ENCODE peak calls at places on chromosomes 13 and 19, in six cellular contexts. A is substantia nigra, G is COR-L47, S is GF-D8, W is cardiac fibroblast, N is smooth muscle cell of the brain vasculature. O is an unnamed sample.

GRCh38 chr19:38263696-38264485 is 482 bp upstream of the SPINT2 start:
- DNase-seq in S (peak; percentile 68), G (peak; percentile 97), A (no peak), W (peak; percentile 49), N (no peak), O (peak; percentile 74)

GRCh38 chr19:53333466-53334449 is at the start of gene ZNF845:
- DNase-seq in W (peak; percentile 96), A (peak; percentile 91), G (peak; percentile 81), S (peak; percentile 64), N (peak; percentile 71), O (peak; percentile 95)

GRCh38 chr13:71864094-71864980 is 2.7 kb downstream of the DACH1 start:
- DNase-seq in G (peak; percentile 73), S (peak; percentile 82), N (no peak), A (no peak), W (peak; percentile 14), O (no peak)

GRCh38 chr19:38559428-38560401 is 58.0 kb downstream of the MAP4K1 start:
- DNase-seq in S (no peak), A (no peak), N (no peak), W (peak; percentile 7), G (no peak), O (peak; percentile 47)

GRCh38 chr13:38308736-38309135 is 40.9 kb upstream of the UFM1 start:
- DNase-seq in W (peak; percentile 89), G (no peak), S (no peak), N (no peak), A (no peak), O (no peak)

GRCh38 chr13:76723551-76724232 is 162.5 kb downstream of the KCTD12 start:
- DNase-seq in W (peak; percentile 98), G (no peak), S (no peak), A (peak; percentile 17), N (peak; percentile 70), O (no peak)

GRCh38 chr19:56297010-56297409 is 17.6 kb downstream of the ZSCAN5A start:
- DNase-seq in W (no peak), N (no peak), G (no peak), A (no peak), S (no peak), O (no peak)

GRCh38 chr19:31517466-31518180 is 168.4 kb upstream of the TSHZ3 start:
- DNase-seq in A (no peak), N (no peak), G (no peak), W (no peak), S (no peak), O (no peak)

GRCh38 chr19:40774916-40775631 is at the start of gene MIA:
- DNase-seq in W (no peak), G (no peak), S (no peak), N (no peak), A (no peak), O (no peak)

GRCh38 chr13:20772401-20773131 is 1.2 kb downstream of the EEF1AKMT1 start:
- DNase-seq in S (peak; percentile 63), G (no peak), A (no peak), N (no peak), W (no peak), O (no peak)

GRCh38 chr13:112819816-112820215 is 130.0 kb downstream of the ATP11A start:
- DNase-seq in W (no peak), A (no peak), G (no peak), N (no peak), S (no peak), O (no peak)

GRCh38 chr19:41578886-41579285 is 2.9 kb downstream of the CEACAM21 start:
- DNase-seq in W (no peak), G (no peak), S (no peak), N (no peak), A (no peak), O (no peak)

GRCh38 chr19:40646564-40647254 is 43.7 kb downstream of the NUMBL start:
- DNase-seq in W (peak; percentile 38), S (no peak), N (no peak), G (no peak), A (no peak), O (no peak)

GRCh38 chr13:112245959-112246358 is 130.2 kb upstream of the SPACA7 start:
- DNase-seq in S (no peak), W (no peak), N (no peak), A (no peak), G (no peak), O (no peak)

GRCh38 chr19:13002389-13002898 is 7.2 kb downstream of the NFIX start:
- DNase-seq in W (no peak), A (peak; percentile 90), G (no peak), S (no peak), N (no peak), O (no peak)

GRCh38 chr19:6229951-6230712 is 49.6 kb downstream of the MLLT1 start:
- DNase-seq in G (no peak), A (no peak), W (no peak), S (no peak), N (no peak), O (no peak)

GRCh38 chr19:17491287-17491686 is 20.2 kb upstream of the PGLS start:
- DNase-seq in A (no peak), S (no peak), N (no peak), G (no peak), W (no peak), O (no peak)

GRCh38 chr19:11693505-11694499 is 44.9 kb downstream of the ZNF823 start:
- DNase-seq in G (peak; percentile 51), N (no peak), A (no peak), S (peak; percentile 61), W (peak; percentile 74), O (no peak)

GRCh38 chr13:24168392-24168750 is 7.9 kb downstream of the SPATA13 start:
- DNase-seq in W (no peak), A (no peak), N (no peak), G (no peak), S (no peak), O (no peak)

GRCh38 chr13:37226966-37227365 is 121.5 kb upstream of the CSNK1A1L start:
- DNase-seq in S (no peak), N (no peak), G (no peak), A (no peak), W (peak; percentile 82), O (no peak)

GRCh38 chr13:32746474-32746873 is 160.2 kb downstream of the PDS5B start:
- DNase-seq in S (no peak), N (peak; percentile 32), G (no peak), W (no peak), A (no peak), O (no peak)

GRCh38 chr19:2083174-2083854 is 12.8 kb downstream of the MOB3A start:
- DNase-seq in A (no peak), S (peak; percentile 26), W (no peak), G (no peak), N (no peak), O (peak; percentile 60)

GRCh38 chr19:33796164-33797100 is at the start of gene KCTD15:
- DNase-seq in W (peak; percentile 58), S (no peak), A (no peak), G (peak; percentile 63), N (no peak), O (no peak)

GRCh38 chr13:44471686-44472085 is 98.1 kb downstream of the SERP2 start:
- DNase-seq in A (no peak), G (no peak), N (no peak), S (no peak), W (peak; percentile 52), O (no peak)

GRCh38 chr13:79541426-79542049 is 60.6 kb downstream of the NDFIP2 start:
- DNase-seq in G (peak; percentile 20), S (peak; percentile 56), A (no peak), N (peak; percentile 54), W (peak; percentile 86), O (no peak)

GRCh38 chr13:32225494-32225931 is 89.7 kb downstream of the ZAR1L start:
- DNase-seq in G (no peak), A (no peak), N (no peak), S (no peak), W (peak; percentile 27), O (no peak)

GRCh38 chr13:97982286-97982685 is 28.8 kb downstream of the IPO5 start:
- DNase-seq in N (no peak), S (no peak), A (no peak), G (no peak), W (no peak), O (no peak)

GRCh38 chr19:8614455-8614854 is 3.9 kb upstream of the ADAMTS10 start:
- DNase-seq in W (no peak), A (no peak), S (no peak), G (no peak), N (no peak), O (no peak)

GRCh38 chr13:48078251-48078656 is 16.6 kb downstream of the MED4 start:
- DNase-seq in S (no peak), N (no peak), G (peak; percentile 14), W (no peak), A (no peak), O (peak; percentile 11)

GRCh38 chr19:14081797-14082674 is 3.5 kb downstream of the C19orf67 start:
- DNase-seq in N (no peak), W (no peak), S (no peak), A (peak; percentile 36), G (no peak), O (peak; percentile 20)

GRCh38 chr13:56561327-56561726 is 579.4 kb upstream of the PRR20A start:
- DNase-seq in G (peak; percentile 21), A (no peak), N (no peak), W (no peak), S (no peak), O (no peak)

GRCh38 chr13:27472941-27473340 is 22.6 kb upstream of the MTIF3 start:
- DNase-seq in W (no peak), A (no peak), S (no peak), G (no peak), N (no peak), O (no peak)

GRCh38 chr13:40031031-40031430 is 375.6 kb downstream of the COG6 start:
- DNase-seq in N (no peak), A (no peak), S (no peak), G (no peak), W (peak; percentile 83), O (no peak)

GRCh38 chr13:26881154-26881553 is 120.6 kb upstream of the GPR12 start:
- DNase-seq in G (no peak), A (peak; percentile 17), S (no peak), N (no peak), W (peak; percentile 50), O (no peak)

GRCh38 chr19:611506-611869 is 21.8 kb downstream of the HCN2 start:
- DNase-seq in S (no peak), A (no peak), W (peak; percentile 96), G (no peak), N (no peak), O (no peak)

GRCh38 chr13:114109646-114110045 is 22.8 kb downstream of the RASA3 start:
- DNase-seq in G (peak; percentile 70), S (no peak), N (no peak), W (no peak), A (peak; percentile 62), O (no peak)

GRCh38 chr13:77699059-77699680 is 1.7 kb downstream of the SLAIN1 start:
- DNase-seq in A (no peak), G (no peak), W (no peak), S (no peak), N (no peak), O (no peak)

GRCh38 chr13:62185631-62186256 is 770.1 kb upstream of the PCDH20 start:
- DNase-seq in N (no peak), G (no peak), W (no peak), S (no peak), A (no peak), O (no peak)

GRCh38 chr13:18952225-18953016 is 229.2 kb downstream of the TUBA3C start:
- DNase-seq in W (no peak), G (no peak), S (no peak), A (no peak), N (no peak), O (no peak)